ENCODE peak calls at places on chromosomes 2 and 18, in five cellular contexts. B is neural progenitor cell, J is MM.1S, P is GM23248, V is mammary epithelial cell. N is an unnamed sample.

GRCh38 chr18:2657788-2658458 is 2.4 kb downstream of the SMCHD1 start:
- DNase-seq in P (peak), V (peak), B (no peak), J (peak), N (no peak)

GRCh38 chr2:70068119-70068518 is 19.2 kb upstream of the PCBP1 start:
- DNase-seq in J (no peak), V (no peak), B (no peak), P (peak), N (no peak)

GRCh38 chr2:235642446-235643107 is 148.7 kb downstream of the AGAP1 start:
- DNase-seq in V (peak), J (no peak), B (no peak), P (peak), N (no peak)

GRCh38 chr2:11746376-11746806 is at the start of gene LPIN1:
- DNase-seq in J (peak), V (peak), P (peak), B (peak), N (no peak)

GRCh38 chr18:46250084-46250811 is 146.1 kb downstream of the HAUS1 start:
- DNase-seq in B (no peak), J (peak), V (peak), P (peak), N (peak)

GRCh38 chr2:173079968-173080860 is 4.6 kb downstream of the MAP3K20 start:
- DNase-seq in P (peak), B (no peak), V (peak), J (no peak), N (no peak)

GRCh38 chr2:100776445-100776844 is 43.5 kb upstream of the NPAS2 start:
- DNase-seq in B (no peak), P (no peak), V (peak), J (no peak), N (no peak)

GRCh38 chr2:231409773-231410172 is 14.3 kb downstream of the B3GNT7 start:
- DNase-seq in P (no peak), B (no peak), V (no peak), J (no peak), N (no peak)

GRCh38 chr2:203689424-203690109 is 16.9 kb upstream of the CD28 start:
- DNase-seq in P (no peak), B (no peak), V (no peak), J (peak), N (no peak)

GRCh38 chr2:216017365-216017764 is 4.0 kb upstream of the MREG start:
- DNase-seq in P (peak), B (no peak), J (peak), V (peak), N (no peak)

GRCh38 chr2:176174382-176174834 is 14.1 kb upstream of the HOXD1 start:
- DNase-seq in P (no peak), B (peak), J (no peak), V (no peak), N (peak)

GRCh38 chr2:240791211-240791800 is 28.7 kb downstream of the KIF1A start:
- DNase-seq in B (no peak), J (no peak), P (no peak), V (no peak), N (no peak)

GRCh38 chr2:190948671-190949070 is 65.3 kb downstream of the STAT1 start:
- DNase-seq in P (peak), V (peak), B (no peak), J (no peak), N (no peak)

GRCh38 chr2:41194235-41194634 is 742.3 kb upstream of the SLC8A1 start:
- DNase-seq in P (peak), B (no peak), J (no peak), V (no peak), N (no peak)

GRCh38 chr2:191247381-191248057 is 2.3 kb downstream of the MYO1B start:
- DNase-seq in B (no peak), J (no peak), V (peak), P (peak), N (no peak)

GRCh38 chr18:70046796-70047195 is 99.1 kb upstream of the CD226 start:
- DNase-seq in B (no peak), J (no peak), P (peak), V (peak), N (no peak)

GRCh38 chr2:88087763-88088162 is 20.1 kb downstream of the SMYD1 start:
- DNase-seq in P (no peak), V (no peak), B (no peak), J (no peak), N (no peak)

GRCh38 chr2:127631997-127632581 is 13.9 kb upstream of the GPR17 start:
- DNase-seq in V (no peak), P (no peak), J (no peak), B (no peak), N (no peak)

GRCh38 chr18:3612315-3612714 is 162.3 kb downstream of the TGIF1 start:
- DNase-seq in P (peak), J (no peak), V (no peak), B (peak), N (no peak)

GRCh38 chr2:10548626-10549025 is 100.5 kb upstream of the ODC1 start:
- DNase-seq in V (no peak), J (no peak), B (no peak), P (peak), N (no peak)

GRCh38 chr2:166106431-166107015 is 21.3 kb downstream of the SCN1A start:
- DNase-seq in P (no peak), V (no peak), B (peak), J (no peak), N (no peak)

GRCh38 chr2:73759287-73759764 is 20.6 kb downstream of the DUSP11 start:
- DNase-seq in P (peak), B (no peak), V (no peak), J (no peak), N (no peak)

GRCh38 chr18:1394966-1395365 is 490.3 kb downstream of the ADCYAP1 start:
- DNase-seq in B (no peak), J (no peak), P (no peak), V (no peak), N (no peak)

GRCh38 chr2:10658914-10659257 is 30.9 kb downstream of the NOL10 start:
- DNase-seq in V (no peak), J (no peak), P (peak), B (no peak), N (no peak)

GRCh38 chr2:72144412-72144745 is 3.3 kb downstream of the CYP26B1 start:
- DNase-seq in B (no peak), J (no peak), V (no peak), P (no peak), N (no peak)

GRCh38 chr2:143730155-143730949 is 601.1 kb downstream of the ARHGAP15 start:
- DNase-seq in V (peak), B (no peak), P (peak), J (no peak), N (no peak)

DNA sequence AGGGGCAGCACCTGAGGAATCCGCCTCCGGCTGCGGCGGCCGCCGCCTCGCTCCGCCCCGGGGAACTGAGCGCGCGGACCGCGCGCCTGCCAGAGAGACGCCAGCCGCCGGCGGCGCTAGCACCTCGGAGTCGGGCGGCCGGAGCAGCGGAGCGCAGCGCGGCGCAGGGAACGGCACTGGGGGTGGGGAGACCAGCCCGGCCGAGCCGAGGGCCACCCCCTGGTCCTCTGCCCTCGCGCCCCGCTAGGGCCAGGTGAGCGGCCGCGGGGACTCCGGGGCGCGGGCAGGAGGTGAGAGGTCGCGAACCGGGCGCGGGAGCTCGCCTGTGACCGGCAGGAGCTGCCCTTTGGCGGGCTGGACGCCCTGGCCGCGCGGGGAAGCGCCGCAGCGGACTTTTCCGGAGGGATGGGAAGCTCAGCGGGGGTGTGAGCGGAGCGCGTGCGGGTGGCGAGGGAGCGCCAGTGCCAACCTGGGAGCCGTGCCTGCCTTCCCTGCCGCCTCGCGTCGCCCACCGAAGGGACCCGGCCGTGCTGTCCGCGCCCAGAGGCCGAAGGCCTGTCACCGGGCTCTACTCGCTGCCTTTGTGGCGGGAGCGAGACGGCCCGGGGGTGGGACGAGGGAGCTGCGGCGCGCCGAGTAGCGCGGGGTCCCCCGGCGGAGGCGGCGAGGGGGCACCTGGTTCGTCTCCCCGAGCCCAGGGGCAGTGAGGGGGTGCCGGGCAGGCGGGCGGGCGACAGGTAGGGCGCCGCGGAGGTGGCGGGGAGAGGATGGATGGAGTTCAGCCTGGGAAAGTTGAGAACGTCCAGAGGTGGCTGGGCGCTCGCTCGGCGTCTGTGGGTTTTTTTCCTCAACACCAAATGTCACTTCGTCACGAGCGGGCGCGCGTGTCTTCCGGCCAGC is at the start of gene GREB1L:
- DNase-seq in J (peak), V (peak), B (peak), P (peak), N (no peak)
- H3K4me3 ChIP-seq in J (peak), V (peak), B (peak), P (peak), N (peak)

GRCh38 chr2:230327418-230328154 is 593 bp downstream of the SP140L start:
- DNase-seq in V (no peak), J (no peak), P (peak), B (no peak), N (no peak)
- H3K27ac ChIP-seq in V (peak), J (peak), P (peak), B (no peak), N (no peak)

DNA sequence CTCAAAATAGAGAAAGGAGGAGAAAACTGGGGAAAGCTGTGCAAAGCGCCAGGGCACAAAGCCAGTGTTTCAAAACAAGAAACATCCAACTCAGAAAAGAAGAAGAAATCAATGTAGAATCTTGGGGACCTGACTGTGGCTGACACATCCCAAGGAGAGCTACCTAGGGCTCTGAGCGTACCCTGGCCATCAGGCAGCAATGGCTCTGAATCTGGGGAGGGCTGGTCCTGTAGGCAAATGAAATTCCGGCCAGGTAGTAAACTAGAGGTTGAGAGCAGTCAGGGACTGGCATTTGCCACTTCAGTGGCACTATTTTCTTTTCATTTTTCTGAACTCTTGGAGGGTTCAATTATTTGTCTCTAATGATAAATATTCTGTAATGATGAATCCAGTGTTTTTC is 525.8 kb downstream of the STK39 start:
- DNase-seq in J (no peak), V (no peak), B (no peak), P (no peak), N (no peak)
- H3K9ac ChIP-seq in J (no peak), V (no peak), B (no peak), P (no peak), N (no peak)

DNA sequence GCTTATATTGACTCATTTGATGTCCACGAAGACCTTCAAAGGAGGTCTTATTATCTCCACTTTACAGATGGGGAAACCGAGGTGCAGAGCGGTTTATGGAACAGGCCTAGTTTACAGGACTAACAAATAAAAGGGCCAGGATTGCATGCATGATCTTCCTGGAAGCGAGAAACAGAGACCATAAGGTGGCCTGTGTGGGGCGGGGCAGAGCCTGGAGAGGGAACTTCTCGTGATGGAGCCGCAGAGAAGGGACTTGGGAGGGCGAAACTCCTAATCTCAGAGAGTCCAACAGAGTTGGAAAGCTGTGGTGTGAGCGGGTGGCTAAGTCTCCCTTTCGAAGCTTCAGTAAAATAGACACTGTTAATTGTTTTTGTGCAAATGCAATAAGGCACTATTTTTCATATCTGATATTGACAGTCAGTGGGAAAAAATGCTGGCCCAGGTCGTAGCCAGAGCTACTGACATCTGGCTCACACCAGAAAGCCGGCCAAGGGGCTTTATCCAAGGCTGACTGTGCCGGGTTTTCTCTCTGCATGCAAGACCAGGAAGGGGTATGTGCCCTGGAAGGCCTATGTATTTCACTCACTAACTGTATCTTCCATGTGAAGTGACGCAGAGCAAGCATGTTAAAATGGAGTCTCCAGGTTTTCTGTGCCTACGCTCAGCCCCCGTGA is 4.5 kb downstream of the INPP5D start:
- DNase-seq in V (no peak), B (no peak), J (no peak), P (peak), N (no peak)
- H3K4me3 ChIP-seq in V (no peak), B (no peak), J (no peak), P (no peak), N (no peak)

DNA sequence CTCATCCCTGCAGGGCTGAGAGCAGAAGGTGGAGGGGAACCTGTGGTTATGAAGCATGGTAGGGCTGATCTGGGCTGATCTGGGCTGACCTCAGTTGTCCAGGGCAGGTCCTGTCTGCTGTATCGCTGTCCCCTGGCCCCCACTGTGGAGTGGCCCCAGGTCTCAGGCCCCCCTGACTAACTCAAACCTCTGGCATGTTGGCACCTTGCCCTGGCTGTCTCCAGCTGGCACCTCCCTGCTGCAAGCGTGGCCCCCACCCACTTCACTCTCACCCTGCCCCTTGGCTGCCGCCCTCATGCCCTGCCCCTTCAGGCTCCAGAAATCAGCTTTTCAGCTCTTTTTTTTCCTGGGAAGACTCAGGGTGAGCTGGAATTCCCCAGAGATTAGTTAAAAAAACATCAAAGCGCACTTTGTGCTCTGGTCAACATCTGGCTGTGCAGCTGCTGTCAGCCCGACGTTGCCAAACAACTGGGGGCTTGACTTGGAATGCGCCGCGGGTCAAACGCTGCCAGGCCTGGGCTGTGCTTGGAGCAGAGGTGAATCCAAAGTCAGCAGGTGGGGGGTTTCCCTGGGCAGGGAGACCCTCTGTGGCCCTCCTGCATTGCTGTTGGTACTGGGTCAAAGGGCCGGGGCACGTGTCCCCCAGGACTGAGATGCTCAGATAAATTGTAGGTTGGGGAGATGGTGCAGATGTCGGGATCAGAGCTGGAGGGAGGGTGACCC is 173.8 kb upstream of the HDAC4 start:
- DNase-seq in V (no peak), J (no peak), B (peak), P (no peak), N (no peak)
- H3K27ac ChIP-seq in V (no peak), J (no peak), B (no peak), P (no peak), N (no peak)

GRCh38 chr2:151977631-151978030 is 121.2 kb downstream of the CACNB4 start:
- DNase-seq in B (no peak), P (no peak), J (no peak), V (no peak), N (no peak)
- H3K9ac ChIP-seq in B (no peak), P (no peak), J (no peak), V (no peak), N (no peak)

GRCh38 chr18:58911241-58911640 is 46.6 kb downstream of the ZNF532 start:
- DNase-seq in V (no peak), J (no peak), P (peak), B (no peak), N (no peak)
- H3K4me3 ChIP-seq in V (no peak), J (no peak), P (no peak), B (no peak), N (no peak)

GRCh38 chr2:26477911-26478253 is at the start of gene OTOF:
- DNase-seq in P (peak), J (no peak), V (peak), B (no peak), N (no peak)

GRCh38 chr2:26480751-26481380 is 2.9 kb upstream of the OTOF start:
- DNase-seq in B (no peak), P (no peak), V (no peak), J (no peak), N (no peak)

GRCh38 chr2:26479971-26480750 is 2.2 kb upstream of the OTOF start:
- DNase-seq in J (no peak), B (no peak), V (no peak), P (no peak), N (no peak)

GRCh38 chr2:26478366-26478765 is 442 bp upstream of the OTOF start:
- DNase-seq in J (no peak), V (no peak), B (no peak), P (no peak), N (no peak)

DNA sequence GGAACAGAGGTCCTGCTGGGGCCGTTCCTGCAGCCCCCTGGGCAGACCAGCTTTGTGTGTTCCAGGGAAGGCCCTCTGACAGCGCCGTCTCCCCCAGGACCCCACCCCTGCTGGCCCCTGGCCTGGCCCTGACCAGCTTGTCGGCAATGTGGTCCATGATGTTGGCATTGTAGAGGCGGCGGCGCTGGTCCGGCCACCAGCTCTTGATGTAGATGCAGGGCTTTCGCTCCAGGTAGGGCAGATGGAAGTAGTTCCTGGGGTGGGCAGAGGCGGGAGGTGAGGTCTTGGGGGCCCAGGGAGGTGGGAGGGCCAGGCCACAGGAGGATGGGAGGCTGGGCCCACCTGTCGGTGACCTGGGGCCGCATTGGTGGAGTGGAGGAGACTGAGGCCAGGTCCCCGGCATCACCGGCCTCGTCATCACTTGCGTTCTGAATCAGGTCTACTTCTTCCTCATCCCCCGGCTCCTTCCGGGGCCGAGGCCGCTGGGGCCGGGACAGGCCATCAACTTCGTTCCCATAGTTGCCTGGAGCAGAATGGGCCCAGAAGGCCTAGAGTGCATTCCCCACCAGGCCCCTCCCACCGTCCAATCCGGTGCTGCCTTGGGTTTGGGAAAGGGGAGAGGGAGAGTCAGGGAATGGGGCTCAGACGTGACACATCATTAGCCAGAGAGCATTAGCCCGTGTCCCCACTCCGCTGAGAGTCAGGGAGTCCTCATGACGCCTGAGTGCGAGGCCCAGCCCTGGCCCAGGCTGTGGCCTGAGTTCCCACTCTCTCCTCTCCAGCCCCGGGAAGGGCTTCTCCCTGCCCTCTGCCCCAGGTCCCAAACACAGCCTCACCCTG is 1.4 kb upstream of the OTOF start:
- DNase-seq in J (no peak), P (no peak), B (no peak), V (no peak), N (no peak)
- H3K27ac ChIP-seq in J (no peak), P (no peak), B (no peak), V (no peak), N (no peak)

N was measured in SK-N-MC.